ENCODE peak calls at places on chromosome 14, in six cellular contexts. R is K562, E is SK-N-SH, J is A549, X is HepG2, M is GM12878. I is an unnamed sample.

GRCh38 chr14:88852632-88853031 is 28.2 kb downstream of the TTC8 start:
- DNase-seq in R (no peak), E (peak; percentile 45), J (no peak), X (no peak), M (no peak), I (no peak)

GRCh38 chr14:77086017-77086727 is 11.9 kb upstream of the CIPC start:
- DNase-seq in R (no peak), E (no peak), J (no peak), X (peak; percentile 25), M (no peak), I (no peak)

GRCh38 chr14:81684696-81685095 is 151.0 kb upstream of the SEL1L start:
- DNase-seq in R (no peak), E (no peak), J (no peak), X (no peak), M (no peak), I (no peak)

GRCh38 chr14:100679707-100680438 is 46.8 kb upstream of the DLK1 start:
- DNase-seq in R (no peak), E (no peak), J (no peak), X (peak; percentile 83), M (no peak), I (no peak)

GRCh38 chr14:34302654-34303053 is 159.4 kb downstream of the SPTSSA start:
- DNase-seq in R (no peak), E (no peak), J (no peak), X (no peak), M (no peak), I (no peak)

GRCh38 chr14:86654558-86655184 is 1124.7 kb downstream of the FLRT2 start:
- DNase-seq in R (peak; percentile 14), E (peak; percentile 19), J (peak; percentile 7), X (peak; percentile 34), M (no peak), I (peak; percentile 89)

GRCh38 chr14:56293506-56293905 is 175.3 kb downstream of the PELI2 start:
- DNase-seq in R (no peak), E (no peak), J (no peak), X (no peak), M (no peak), I (no peak)

GRCh38 chr14:106044949-106045596 is 518.7 kb downstream of the TMEM121 start:
- DNase-seq in R (peak; percentile 51), E (peak; percentile 35), J (peak; percentile 19), X (peak; percentile 83), M (no peak), I (no peak)

GRCh38 chr14:94113490-94113889 is 3.0 kb downstream of the IFI27 start:
- DNase-seq in R (no peak), E (peak; percentile 64), J (no peak), X (no peak), M (no peak), I (no peak)

GRCh38 chr14:56342419-56342901 is 224.2 kb downstream of the PELI2 start:
- DNase-seq in R (no peak), E (no peak), J (no peak), X (no peak), M (no peak), I (no peak)

GRCh38 chr14:69014829-69015259 is 35.7 kb upstream of the ACTN1 start:
- DNase-seq in R (no peak), E (no peak), J (no peak), X (no peak), M (no peak), I (no peak)

GRCh38 chr14:46054526-46054925 is 597.1 kb downstream of the RPL10L start:
- DNase-seq in R (no peak), E (no peak), J (no peak), X (no peak), M (no peak), I (no peak)

GRCh38 chr14:52998376-52999010 is 47.6 kb upstream of the FERMT2 start:
- DNase-seq in R (no peak), E (no peak), J (no peak), X (peak; percentile 30), M (no peak), I (no peak)

GRCh38 chr14:68628605-68629310 is 164.1 kb downstream of the ZFP36L1 start:
- DNase-seq in R (no peak), E (no peak), J (no peak), X (peak; percentile 19), M (no peak), I (no peak)

GRCh38 chr14:101365329-101366158 is 195.8 kb upstream of the DIO3 start:
- DNase-seq in R (no peak), E (peak; percentile 14), J (no peak), X (no peak), M (no peak), I (no peak)

GRCh38 chr14:99244299-99244959 is 27.6 kb downstream of the BCL11B start:
- DNase-seq in R (no peak), E (no peak), J (no peak), X (no peak), M (no peak), I (no peak)

GRCh38 chr14:80475074-80475473 is 263.8 kb upstream of the DIO2 start:
- DNase-seq in R (no peak), E (no peak), J (no peak), X (no peak), M (no peak), I (no peak)

GRCh38 chr14:99231850-99232401 is 40.1 kb downstream of the BCL11B start:
- DNase-seq in R (no peak), E (no peak), J (no peak), X (no peak), M (no peak), I (peak; percentile 82)

GRCh38 chr14:55373784-55374725 is 37.6 kb downstream of the ATG14 start:
- DNase-seq in R (no peak), E (no peak), J (no peak), X (no peak), M (peak; percentile 20), I (no peak)

GRCh38 chr14:70018713-70019201 is 139.5 kb downstream of the SMOC1 start:
- DNase-seq in R (no peak), E (no peak), J (no peak), X (no peak), M (no peak), I (no peak)

GRCh38 chr14:56199095-56199975 is 81.1 kb downstream of the PELI2 start:
- DNase-seq in R (peak; percentile 32), E (no peak), J (peak; percentile 63), X (no peak), M (peak; percentile 32), I (no peak)

GRCh38 chr14:68879321-68879781 is 86.5 kb upstream of the ZFP36L1 start:
- DNase-seq in R (no peak), E (no peak), J (no peak), X (no peak), M (no peak), I (no peak)

GRCh38 chr14:75884198-75884611 is 97.6 kb downstream of the TGFB3 start:
- DNase-seq in R (no peak), E (peak; percentile 21), J (no peak), X (no peak), M (no peak), I (no peak)
- TF ChIP-seq CHD2 in R (no peak), E (no peak), J (no peak), X (no peak), M (no peak), I (no peak)

GRCh38 chr14:32802295-32802694 is 136.4 kb upstream of the NPAS3 start:
- DNase-seq in R (no peak), E (no peak), J (no peak), X (no peak), M (no peak), I (no peak)
- TF ChIP-seq CHD2 in R (no peak), E (no peak), J (no peak), X (no peak), M (no peak), I (no peak)

GRCh38 chr14:84095796-84096195 is 1434.1 kb upstream of the FLRT2 start:
- DNase-seq in R (no peak), E (no peak), J (no peak), X (no peak), M (no peak), I (no peak)

DNA sequence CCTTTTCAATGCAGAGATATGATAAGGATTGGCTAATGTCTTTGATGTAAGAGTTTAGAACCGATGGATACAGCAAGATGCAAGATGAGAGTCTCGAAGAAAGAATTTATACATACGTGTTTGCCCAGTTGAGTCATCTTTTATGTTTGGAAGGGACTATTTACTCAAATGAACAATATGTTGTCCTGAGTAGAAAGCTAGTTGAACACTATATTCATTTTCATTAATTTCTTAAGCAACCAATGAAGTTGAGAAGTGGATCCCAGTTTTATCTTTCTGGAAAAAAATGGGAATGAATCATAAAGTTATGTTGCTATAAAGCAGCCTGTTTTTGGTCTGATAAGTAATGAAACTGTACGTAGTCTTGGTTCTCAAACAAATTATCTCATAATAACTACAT is 1431.7 kb upstream of the FLRT2 start:
- DNase-seq in R (no peak), E (no peak), J (no peak), X (no peak), M (no peak), I (no peak)
- TF ChIP-seq CHD2 in R (no peak), E (no peak), J (no peak), X (no peak), M (no peak), I (no peak)

GRCh38 chr14:93045965-93046695 is 69.6 kb downstream of the ITPK1 start:
- DNase-seq in R (peak; percentile 26), E (peak; percentile 85), J (no peak), X (no peak), M (no peak), I (no peak)
- TF ChIP-seq CHD2 in R (no peak), E (no peak), J (no peak), X (no peak), M (no peak), I (no peak)

GRCh38 chr14:97066068-97066899 is 269.1 kb downstream of the VRK1 start:
- DNase-seq in R (no peak), E (no peak), J (no peak), X (no peak), M (no peak), I (no peak)
- TF ChIP-seq CHD2 in R (no peak), E (no peak), J (no peak), X (no peak), M (no peak), I (no peak)

I was measured in H1.